ENCODE peak calls at places on chromosomes 5 and 9, in nine cellular contexts. H, S, T, F, L, R, X, I and M are unnamed samples.

GRCh38 chr9:122329592-122329991 is 41.2 kb upstream of the PTGS1 start:
- DNase-seq in H (no peak), S (no peak), T (no peak), F (no peak), L (no peak), R (no peak), X (no peak), I (no peak), M (no peak)

GRCh38 chr5:117149312-117149711 is 574.7 kb upstream of the SEMA6A start:
- DNase-seq in H (no peak), S (no peak), T (no peak), F (no peak), L (no peak), R (no peak), X (no peak), I (no peak), M (no peak)

GRCh38 chr9:22342489-22343217 is 104.0 kb upstream of the DMRTA1 start:
- DNase-seq in H (no peak), S (no peak), T (no peak), F (no peak), L (no peak), R (peak), X (no peak), I (no peak), M (no peak)

GRCh38 chr5:126483156-126483555 is 59.9 kb downstream of the GRAMD2B start:
- DNase-seq in H (no peak), S (no peak), T (no peak), F (no peak), L (no peak), R (no peak), X (no peak), I (no peak), M (no peak)

GRCh38 chr5:145072880-145073279 is 762.3 kb downstream of the PRELID2 start:
- DNase-seq in H (no peak), S (no peak), T (no peak), F (no peak), L (no peak), R (no peak), X (no peak), I (no peak), M (peak)

GRCh38 chr5:13780081-13780480 is 164.4 kb downstream of the DNAH5 start:
- DNase-seq in H (no peak), S (no peak), T (no peak), F (no peak), L (no peak), R (no peak), X (no peak), I (no peak), M (no peak)

GRCh38 chr5:537621-538071 is 13.4 kb upstream of the SLC9A3 start:
- DNase-seq in H (no peak), S (no peak), T (no peak), F (no peak), L (no peak), R (no peak), X (no peak), I (no peak), M (no peak)

GRCh38 chr9:106869028-106869427 is 6.1 kb downstream of the ZNF462 start:
- DNase-seq in H (no peak), S (no peak), T (no peak), F (no peak), L (no peak), R (no peak), X (no peak), I (no peak), M (no peak)

GRCh38 chr9:78595200-78595945 is 298.4 kb downstream of the PSAT1 start:
- DNase-seq in H (no peak), S (no peak), T (no peak), F (no peak), L (no peak), R (peak), X (no peak), I (no peak), M (no peak)